ENCODE peak calls at places on chromosomes 11 and 22, in ten cellular contexts. L is GM23338, Z is K562, M is HCT116, C is IMR-90, W is PC-3, E is hepatocyte, T is H9, R is fibroblast of lung, F is OCI-LY7. S is an unnamed sample.

GRCh38 chr22:46993626-46994025 is 231.2 kb downstream of the TBC1D22A start:
- DNase-seq in Z (no peak), M (no peak), E (no peak), L (no peak), T (no peak), R (no peak), W (no peak), C (no peak), F (no peak), S (no peak)

GRCh38 chr11:64089493-64089892 is 53.8 kb downstream of the FLRT1 start:
- DNase-seq in C (no peak), Z (no peak), T (no peak), E (no peak), F (no peak), L (no peak), M (no peak), R (no peak), W (no peak), S (no peak)

GRCh38 chr11:23765862-23766261 is 731.0 kb upstream of the LUZP2 start:
- DNase-seq in E (no peak), F (no peak), M (no peak), R (peak), Z (no peak), W (peak), T (no peak), L (no peak), C (peak), S (peak)

GRCh38 chr11:83816572-83817187 is 530.5 kb upstream of the CCDC90B start:
- DNase-seq in T (no peak), C (peak), F (peak), E (peak), R (peak), M (no peak), W (peak), L (peak), Z (peak), S (peak)

GRCh38 chr11:42800041-42800440 is 511.8 kb upstream of the API5 start:
- DNase-seq in T (no peak), M (no peak), C (no peak), R (no peak), Z (no peak), F (no peak), E (no peak), W (no peak), L (no peak), S (no peak)

GRCh38 chr11:79098096-79098495 is 342.7 kb downstream of the TENM4 start:
- DNase-seq in M (no peak), Z (no peak), T (no peak), F (no peak), L (no peak), E (no peak), W (no peak), R (no peak), C (no peak), S (no peak)

GRCh38 chr11:108501396-108501795 is 3.2 kb upstream of the POGLUT3 start:
- DNase-seq in R (no peak), W (peak), T (no peak), M (no peak), C (peak), E (no peak), F (no peak), Z (no peak), L (no peak), S (no peak)

GRCh38 chr22:38758276-38758945 is 2.6 kb upstream of the SUN2 start:
- DNase-seq in T (no peak), R (no peak), F (no peak), E (no peak), W (no peak), C (no peak), M (no peak), L (no peak), Z (no peak), S (no peak)

GRCh38 chr11:3004481-3004880 is 12.4 kb upstream of the NAP1L4 start:
- DNase-seq in W (no peak), C (no peak), L (no peak), R (no peak), T (no peak), M (no peak), E (no peak), F (no peak), Z (no peak), S (no peak)

GRCh38 chr11:73759520-73760065 is 1.3 kb downstream of the RAB6A start:
- DNase-seq in R (peak), F (peak), Z (no peak), E (peak), W (peak), C (peak), M (no peak), T (no peak), L (peak), S (no peak)
- TF ChIP-seq CTCF in R (no peak), F (peak), Z (peak), E (peak), W (peak), C (peak), M (peak), T (no peak), L (peak), S (peak)

GRCh38 chr11:102830328-102830727 is 13.1 kb downstream of the MMP3 start:
- DNase-seq in T (no peak), C (peak), W (no peak), R (no peak), L (no peak), M (no peak), E (no peak), Z (no peak), F (no peak), S (peak)
- H2AFZ ChIP-seq in T (no peak), C (no peak), W (no peak), R (no peak), L (no peak), M (no peak), E (no peak), Z (no peak), F (no peak), S (no peak)

GRCh38 chr11:94604496-94604895 is 37.3 kb downstream of the PIWIL4 start:
- DNase-seq in Z (no peak), R (no peak), E (no peak), W (peak), C (peak), L (peak), T (no peak), F (no peak), M (no peak), S (no peak)
- TF ChIP-seq CTCF in Z (no peak), R (no peak), E (no peak), W (no peak), C (no peak), L (no peak), T (no peak), F (no peak), M (no peak), S (no peak)

DNA sequence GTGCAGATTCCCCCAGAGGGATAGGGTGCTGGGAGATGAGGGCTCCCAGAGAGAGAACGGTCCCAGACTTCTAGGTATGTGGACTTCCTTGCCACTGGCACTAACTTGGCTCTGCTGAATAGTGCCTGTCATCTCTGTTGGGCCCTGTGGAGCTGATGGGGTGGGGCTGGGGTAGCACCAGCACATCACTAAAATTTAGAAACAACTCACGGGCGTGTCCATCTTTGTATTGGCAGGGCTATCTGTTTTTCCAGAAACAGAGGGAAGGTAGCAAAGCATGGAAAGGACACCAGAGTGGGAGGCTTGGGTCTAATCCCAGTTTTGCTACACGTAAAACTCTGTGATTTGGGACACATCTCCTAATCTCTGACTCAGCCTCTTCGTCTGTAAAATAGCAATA is 25.8 kb downstream of the SWAP70 start:
- DNase-seq in R (no peak), Z (no peak), F (no peak), M (no peak), T (no peak), E (no peak), L (no peak), C (no peak), W (no peak), S (peak)
- H2AFZ ChIP-seq in R (no peak), Z (no peak), F (no peak), M (no peak), T (no peak), E (no peak), L (no peak), C (no peak), W (no peak), S (no peak)

GRCh38 chr11:86346513-86346912 is 28.2 kb upstream of the CCDC81 start:
- DNase-seq in F (no peak), M (no peak), E (no peak), C (no peak), L (no peak), Z (no peak), T (no peak), R (no peak), W (no peak), S (no peak)

GRCh38 chr11:86341382-86341781 is 33.3 kb upstream of the CCDC81 start:
- DNase-seq in L (peak), C (no peak), F (no peak), W (no peak), E (no peak), R (no peak), T (no peak), M (no peak), Z (no peak), S (no peak)
- TF ChIP-seq CTCF in L (no peak), C (no peak), F (no peak), W (no peak), E (no peak), R (no peak), T (no peak), M (no peak), Z (no peak), S (no peak)

GRCh38 chr11:31818874-31819331 is 7.8 kb upstream of the PAX6 start:
- DNase-seq in T (peak), Z (no peak), R (no peak), C (no peak), W (no peak), L (peak), M (no peak), F (no peak), E (no peak), S (no peak)

GRCh38 chr11:31817621-31818493 is 6.7 kb upstream of the PAX6 start:
- DNase-seq in M (no peak), R (no peak), W (no peak), L (peak), C (no peak), T (peak), Z (no peak), F (no peak), E (no peak), S (no peak)

GRCh38 chr11:31815743-31816466 is 4.8 kb upstream of the PAX6 start:
- DNase-seq in L (no peak), E (no peak), C (no peak), T (no peak), Z (peak), F (no peak), M (no peak), R (no peak), W (no peak), S (peak)

GRCh38 chr11:31816467-31817053 is 5.4 kb upstream of the PAX6 start:
- DNase-seq in F (no peak), C (no peak), W (no peak), R (no peak), E (peak), T (peak), M (no peak), L (peak), Z (peak), S (peak)

GRCh38 chr11:31817054-31817620 is 6.0 kb upstream of the PAX6 start:
- DNase-seq in R (no peak), M (no peak), C (no peak), T (no peak), L (peak), W (no peak), F (no peak), E (no peak), Z (no peak), S (peak)
- H2AFZ ChIP-seq in R (no peak), M (peak), C (peak), T (no peak), L (no peak), W (no peak), F (no peak), E (peak), Z (peak), S (peak)

GRCh38 chr11:130070109-130070828 is 575 bp downstream of the APLP2 start:
- DNase-seq in Z (peak), M (no peak), F (peak), E (peak), C (peak), R (peak), W (peak), T (peak), L (peak), S (no peak)
- TF ChIP-seq CTCF in Z (peak), M (peak), F (peak), E (no peak), C (peak), R (no peak), W (peak), T (no peak), L (no peak), S (no peak)

GRCh38 chr22:50250249-50250554 is 863 bp downstream of the HDAC10 start:
- DNase-seq in F (no peak), E (no peak), T (no peak), W (no peak), Z (no peak), R (no peak), M (no peak), C (no peak), L (no peak), S (no peak)
- H2AFZ ChIP-seq in F (no peak), E (no peak), T (no peak), W (no peak), Z (no peak), R (no peak), M (no peak), C (peak), L (no peak), S (no peak)